ENCODE peak calls at places on chromosomes 12 and 14, in eight cellular contexts. A is RWPE1, M is tibial artery, U is dorsolateral prefrontal cortex, O is GM23248, Z is left ventricle myocardium inferior, D is esophagus muscularis mucosa, P is colonic mucosa. V is an unnamed sample.

GRCh38 chr14:50668008-50668851 is at the start of gene SAV1:
- DNase-seq in Z (peak; percentile 88), U (peak; percentile 74), D (peak; percentile 96), O (peak; percentile 91), P (peak; percentile 82), A (peak; percentile 52), M (peak; percentile 91), V (peak; percentile 69)

GRCh38 chr14:60565211-60565610 is 56.3 kb downstream of the SIX6 start:
- DNase-seq in U (no peak), D (no peak), M (no peak), Z (no peak), O (peak; percentile 88), A (no peak), P (no peak), V (no peak)

GRCh38 chr12:28865776-28866175 is 283.3 kb upstream of the FAR2 start:
- DNase-seq in A (no peak), P (no peak), O (peak; percentile 51), U (no peak), D (no peak), Z (no peak), M (no peak), V (no peak)

GRCh38 chr12:79250955-79251354 is 386.4 kb downstream of the SYT1 start:
- DNase-seq in A (peak; percentile 30), O (peak; percentile 39), M (no peak), D (no peak), Z (no peak), P (no peak), U (no peak), V (no peak)

GRCh38 chr14:22427771-22428228 is 161.2 kb downstream of the DAD1 start:
- DNase-seq in D (no peak), U (no peak), M (no peak), P (no peak), O (peak; percentile 87), Z (peak; percentile 26), A (peak; percentile 41), V (no peak)

GRCh38 chr12:44117368-44117767 is 281.5 kb downstream of the TMEM117 start:
- DNase-seq in Z (no peak), U (no peak), O (peak; percentile 53), D (no peak), P (no peak), M (no peak), A (no peak), V (no peak)

GRCh38 chr12:63880742-63881141 is 36.2 kb downstream of the SRGAP1 start:
- DNase-seq in M (no peak), U (no peak), A (no peak), O (no peak), Z (no peak), P (no peak), D (no peak), V (no peak)

GRCh38 chr12:55839345-55840140 is 3.2 kb downstream of the MMP19 start:
- DNase-seq in O (no peak), P (no peak), M (peak; percentile 55), D (no peak), A (no peak), Z (no peak), U (no peak), V (no peak)

GRCh38 chr14:91649930-91650329 is 82.0 kb downstream of the CATSPERB start:
- DNase-seq in D (no peak), P (peak; percentile 22), U (no peak), M (no peak), A (peak; percentile 53), O (peak; percentile 73), Z (no peak), V (no peak)

GRCh38 chr14:29536886-29537511 is 390.6 kb downstream of the PRKD1 start:
- DNase-seq in D (no peak), M (no peak), U (no peak), Z (no peak), O (peak; percentile 49), A (peak; percentile 2), P (no peak), V (no peak)

GRCh38 chr12:17216156-17216555 is 610.2 kb upstream of the LMO3 start:
- DNase-seq in Z (no peak), P (no peak), A (no peak), M (no peak), U (no peak), O (no peak), D (no peak), V (no peak)

GRCh38 chr12:77102691-77103090 is 37.3 kb upstream of the E2F7 start:
- DNase-seq in U (no peak), O (peak; percentile 80), A (peak; percentile 28), P (no peak), Z (no peak), M (no peak), D (no peak), V (no peak)

GRCh38 chr12:11545438-11546330 is 103.8 kb upstream of the ETV6 start:
- DNase-seq in D (no peak), Z (no peak), M (no peak), P (no peak), A (no peak), O (no peak), U (no peak), V (no peak)

GRCh38 chr12:109863961-109864712 is 16.2 kb downstream of the GLTP start:
- DNase-seq in D (no peak), O (peak; percentile 35), P (peak; percentile 84), M (no peak), U (peak; percentile 85), Z (no peak), A (no peak), V (peak; percentile 89)

DNA sequence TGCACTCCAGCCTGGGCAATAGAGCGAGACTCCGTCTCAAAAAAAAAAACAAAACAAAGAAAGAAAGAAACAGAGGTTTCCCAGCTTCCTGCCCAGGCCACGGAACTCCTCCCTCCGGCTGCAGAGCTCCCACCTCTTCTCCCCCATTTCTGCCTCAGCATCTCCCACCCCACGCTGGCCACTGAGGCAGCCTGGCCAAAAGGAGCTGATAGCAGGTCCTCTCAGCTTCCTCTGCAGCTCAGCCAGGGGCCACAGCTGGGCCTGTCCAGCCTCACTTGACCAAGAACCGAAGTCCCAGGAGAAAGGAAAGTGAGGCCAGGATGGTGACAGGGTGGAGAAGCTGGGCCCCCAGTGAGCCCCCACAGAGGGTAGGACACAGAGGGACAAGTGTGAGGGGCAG is 33.4 kb upstream of the CD9 start:
- DNase-seq in O (no peak), P (no peak), U (no peak), A (no peak), Z (no peak), M (no peak), D (no peak), V (no peak)
- H3K27ac ChIP-seq in O (peak overlapping the region; percentile 98), P (peak overlapping the region; percentile 78), U (no peak overlapping the region), A (peak overlapping the region; percentile 85), Z (peak overlapping the region; percentile 72), M (peak overlapping the region; percentile 83), D (peak overlapping the region; percentile 74), V (peak overlapping the region; percentile 76)

DNA sequence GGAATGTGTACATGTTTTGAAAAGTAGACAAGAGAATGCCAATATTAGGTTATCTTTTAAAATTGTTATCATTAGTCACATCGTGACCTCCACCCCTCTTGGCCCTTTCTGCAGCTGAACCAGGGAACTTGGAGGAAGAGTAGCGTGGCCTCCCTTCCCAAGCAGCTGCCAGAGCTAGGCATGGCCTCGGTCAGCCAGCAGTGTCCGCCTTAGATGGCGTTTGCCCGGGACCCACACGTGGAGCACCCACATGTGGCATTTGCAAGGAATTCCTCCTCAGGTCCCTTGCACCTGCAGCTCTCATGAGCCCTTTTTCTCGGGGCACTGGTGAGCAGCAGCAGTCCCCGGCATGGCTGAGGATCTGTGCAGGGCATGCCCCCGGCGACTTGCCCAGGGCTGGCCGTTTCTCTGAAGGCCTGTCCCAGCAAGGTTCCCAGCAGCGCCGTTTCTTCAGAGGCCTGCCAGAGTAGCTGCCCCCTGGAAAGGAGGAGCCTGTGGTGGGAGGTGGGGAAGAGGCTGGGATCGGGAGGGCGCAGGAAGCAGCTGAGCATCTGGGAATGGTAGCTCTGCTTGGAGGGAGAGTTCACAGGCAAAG is 10.8 kb downstream of the JDP2 start:
- DNase-seq in P (no peak), O (no peak), D (no peak), A (no peak), Z (no peak), U (no peak), M (no peak), V (peak; percentile 42)
- H3K27ac ChIP-seq in P (no peak overlapping the region), O (no peak overlapping the region), D (peak overlapping the region; percentile 37), A (no peak overlapping the region), Z (no peak overlapping the region), U (no peak overlapping the region), M (no peak overlapping the region), V (no peak overlapping the region)

DNA sequence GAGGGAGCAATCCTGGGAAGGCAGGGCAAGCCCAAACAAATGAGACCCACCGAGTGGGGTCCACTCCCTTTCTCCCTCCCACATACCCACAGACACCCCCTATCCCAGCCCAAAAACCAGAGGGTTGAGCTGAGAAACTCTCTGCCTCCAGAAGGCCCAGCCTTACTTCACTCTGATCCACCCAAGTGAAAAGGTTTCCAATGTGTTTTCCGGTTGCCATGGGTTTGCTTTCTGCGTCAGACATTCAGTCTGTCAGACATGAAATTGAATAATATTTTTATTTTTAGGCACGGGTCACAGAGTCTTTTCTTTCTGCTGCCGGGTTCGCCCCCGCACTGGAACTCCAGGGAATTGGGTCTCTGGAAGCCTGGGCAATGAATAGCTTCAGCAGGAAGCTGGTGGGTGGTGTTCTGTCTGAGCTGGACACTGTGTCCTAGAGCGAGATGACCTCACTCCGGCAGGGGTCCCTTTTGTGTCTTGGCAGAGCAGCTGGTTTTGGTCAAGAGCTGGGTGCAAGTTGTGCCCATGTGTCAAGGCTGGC is 69.8 kb upstream of the CLMN start:
- DNase-seq in O (peak; percentile 83), U (no peak), M (peak; percentile 94), D (no peak), Z (peak; percentile 88), P (no peak), A (no peak), V (no peak)
- H3K27ac ChIP-seq in O (peak overlapping the region; percentile 40), U (no peak overlapping the region), M (peak overlapping the region; percentile 84), D (peak overlapping the region; percentile 62), Z (peak overlapping the region; percentile 85), P (no peak overlapping the region), A (no peak overlapping the region), V (no peak overlapping the region)

GRCh38 chr12:111409403-111410228 is 3.9 kb downstream of the SH2B3 start:
- DNase-seq in A (no peak), Z (peak; percentile 78), D (no peak), O (peak; percentile 87), M (peak; percentile 82), U (no peak), P (no peak), V (no peak)
- H3K27ac ChIP-seq in A (peak overlapping the region; percentile 69), Z (peak overlapping the region; percentile 97), D (peak overlapping the region; percentile 78), O (peak overlapping the region; percentile 84), M (peak overlapping the region; percentile 81), U (peak overlapping the region; percentile 33), P (peak overlapping the region; percentile 60), V (peak overlapping the region; percentile 39)

V was measured in caudate nucleus.